ENCODE peak calls at places on chromosomes 7 and 10, in eight cellular contexts. N, R, T, V, Q, B, G and K are unnamed samples.
A peak's percentile ranks its signal among the peaks of the same experiment; 100 is the strongest.

GRCh38 chr7:39683216-39683845 is 60.0 kb downstream of the RALA start:
- DNase-seq in T (no peak), G (peak; percentile 16), R (no peak), V (no peak), N (no peak), Q (no peak), B (peak; percentile 55), K (no peak)

GRCh38 chr7:110681941-110682340 is 409.0 kb upstream of the LRRN3 start:
- DNase-seq in B (no peak), T (no peak), N (no peak), V (no peak), R (no peak), Q (no peak), G (no peak), K (no peak)

GRCh38 chr10:47243791-47244190 is 56.2 kb upstream of the GDF10 start:
- DNase-seq in B (no peak), R (no peak), N (no peak), Q (no peak), V (no peak), G (no peak), T (no peak), K (peak; percentile 85)

GRCh38 chr10:35471455-35471854 is 133.7 kb upstream of the GJD4 start:
- DNase-seq in N (no peak), G (no peak), V (no peak), T (no peak), R (no peak), B (no peak), Q (no peak), K (no peak)

GRCh38 chr10:88042162-88043100 is 179.0 kb downstream of the PTEN start:
- DNase-seq in G (no peak), R (no peak), Q (no peak), B (peak; percentile 84), T (no peak), V (peak; percentile 15), N (peak; percentile 17), K (no peak)

GRCh38 chr10:5684971-5685763 is 529 bp downstream of the TASOR2 start:
- DNase-seq in Q (peak; percentile 22), R (peak; percentile 84), B (peak; percentile 86), T (no peak), G (peak; percentile 64), V (peak; percentile 72), N (peak; percentile 72), K (no peak)

GRCh38 chr10:9209105-9209798 is 1154.8 kb downstream of the GATA3 start:
- DNase-seq in N (peak; percentile 39), B (peak; percentile 51), G (peak; percentile 76), V (peak; percentile 48), R (peak; percentile 78), T (peak; percentile 15), Q (peak; percentile 62), K (no peak)

GRCh38 chr7:147485660-147486210 is 1104.8 kb upstream of the C7orf33 start:
- DNase-seq in T (no peak), V (no peak), N (no peak), Q (no peak), G (no peak), B (no peak), R (no peak), K (no peak)

GRCh38 chr10:122551450-122551849 is 9.1 kb upstream of the DMBT1 start:
- DNase-seq in T (no peak), B (no peak), Q (no peak), V (no peak), G (no peak), N (peak; percentile 44), R (no peak), K (no peak)

GRCh38 chr10:34104829-34105572 is 710.1 kb downstream of the PARD3 start:
- DNase-seq in B (peak; percentile 45), G (no peak), V (peak; percentile 49), N (no peak), T (no peak), Q (no peak), R (no peak), K (no peak)